ENCODE peak calls at places on chromosomes 2 and 18, in eight cellular contexts. One of them, this sample, is unnamed.

GRCh38 chr18:27746241-27746640 is 430.7 kb downstream of the CDH2 start:
- DNase-seq in tibial artery: no peak
- DNase-seq in astrocyte of the spinal cord: no peak
- DNase-seq in prostate gland: no peak
- DNase-seq in HL-60: no peak
- DNase-seq in uterus: no peak
- DNase-seq in lower leg skin: no peak
- DNase-seq in OCI-LY7: no peak
- DNase-seq in this sample: no peak

GRCh38 chr2:189143930-189144329 is 35.6 kb downstream of the COL5A2 start:
- DNase-seq in astrocyte of the spinal cord: peak
- DNase-seq in tibial artery: no peak
- DNase-seq in HL-60: no peak
- DNase-seq in uterus: no peak
- DNase-seq in lower leg skin: peak
- DNase-seq in prostate gland: no peak
- DNase-seq in OCI-LY7: no peak
- DNase-seq in this sample: no peak

GRCh38 chr2:176126929-176127768 is 2.4 kb upstream of the HOXD8 start:
- DNase-seq in astrocyte of the spinal cord: peak
- DNase-seq in HL-60: no peak
- DNase-seq in OCI-LY7: peak
- DNase-seq in tibial artery: no peak
- DNase-seq in uterus: peak
- DNase-seq in prostate gland: peak
- DNase-seq in lower leg skin: peak
- DNase-seq in this sample: peak

GRCh38 chr2:9741110-9741509 is 102.2 kb upstream of the TAF1B start:
- DNase-seq in uterus: no peak
- DNase-seq in prostate gland: no peak
- DNase-seq in HL-60: no peak
- DNase-seq in tibial artery: no peak
- DNase-seq in lower leg skin: no peak
- DNase-seq in astrocyte of the spinal cord: no peak
- DNase-seq in OCI-LY7: no peak
- DNase-seq in this sample: no peak

GRCh38 chr18:65788373-65788772 is 37.6 kb downstream of the CDH7 start:
- DNase-seq in astrocyte of the spinal cord: no peak
- DNase-seq in prostate gland: no peak
- DNase-seq in OCI-LY7: no peak
- DNase-seq in uterus: no peak
- DNase-seq in tibial artery: no peak
- DNase-seq in HL-60: no peak
- DNase-seq in lower leg skin: no peak
- DNase-seq in this sample: no peak

GRCh38 chr2:217899231-217900009 is 103.4 kb downstream of the TNS1 start:
- DNase-seq in lower leg skin: peak
- DNase-seq in prostate gland: peak
- DNase-seq in OCI-LY7: peak
- DNase-seq in HL-60: peak
- DNase-seq in tibial artery: peak
- DNase-seq in astrocyte of the spinal cord: peak
- DNase-seq in uterus: peak
- DNase-seq in this sample: peak

GRCh38 chr2:227370791-227371312 is 8.3 kb downstream of the TM4SF20 start:
- DNase-seq in prostate gland: no peak
- DNase-seq in HL-60: peak
- DNase-seq in uterus: no peak
- DNase-seq in OCI-LY7: no peak
- DNase-seq in lower leg skin: peak
- DNase-seq in tibial artery: no peak
- DNase-seq in astrocyte of the spinal cord: peak
- DNase-seq in this sample: peak

GRCh38 chr2:232435805-232436204 is 20.1 kb upstream of the ALPI start:
- DNase-seq in astrocyte of the spinal cord: no peak
- DNase-seq in lower leg skin: no peak
- DNase-seq in uterus: no peak
- DNase-seq in prostate gland: no peak
- DNase-seq in HL-60: no peak
- DNase-seq in tibial artery: peak
- DNase-seq in OCI-LY7: no peak
- DNase-seq in this sample: no peak

GRCh38 chr2:78476619-78477229 is 548.8 kb upstream of the REG3G start:
- DNase-seq in uterus: no peak
- DNase-seq in OCI-LY7: no peak
- DNase-seq in astrocyte of the spinal cord: no peak
- DNase-seq in prostate gland: no peak
- DNase-seq in tibial artery: no peak
- DNase-seq in HL-60: no peak
- DNase-seq in lower leg skin: no peak
- DNase-seq in this sample: no peak

GRCh38 chr2:86417961-86418360 is 23.2 kb upstream of the KDM3A start:
- DNase-seq in OCI-LY7: no peak
- DNase-seq in HL-60: no peak
- DNase-seq in prostate gland: no peak
- DNase-seq in uterus: no peak
- DNase-seq in lower leg skin: no peak
- DNase-seq in astrocyte of the spinal cord: peak
- DNase-seq in tibial artery: no peak
- DNase-seq in this sample: no peak

GRCh38 chr18:78776706-78777105 is 202.9 kb upstream of the SALL3 start:
- DNase-seq in OCI-LY7: no peak
- DNase-seq in prostate gland: peak
- DNase-seq in tibial artery: no peak
- DNase-seq in lower leg skin: no peak
- DNase-seq in astrocyte of the spinal cord: no peak
- DNase-seq in uterus: no peak
- DNase-seq in HL-60: no peak
- DNase-seq in this sample: peak

GRCh38 chr2:176114930-176115625 is 1.5 kb upstream of the HOXD10 start:
- DNase-seq in HL-60: no peak
- DNase-seq in prostate gland: no peak
- DNase-seq in uterus: no peak
- DNase-seq in OCI-LY7: no peak
- DNase-seq in tibial artery: no peak
- DNase-seq in lower leg skin: no peak
- DNase-seq in astrocyte of the spinal cord: no peak
- DNase-seq in this sample: no peak

GRCh38 chr18:57190026-57190425 is 43.1 kb downstream of the BOD1L2 start:
- DNase-seq in OCI-LY7: no peak
- DNase-seq in uterus: no peak
- DNase-seq in prostate gland: no peak
- DNase-seq in lower leg skin: no peak
- DNase-seq in tibial artery: no peak
- DNase-seq in astrocyte of the spinal cord: no peak
- DNase-seq in HL-60: no peak
- DNase-seq in this sample: no peak

GRCh38 chr18:70228546-70228945 is 23.1 kb upstream of the RTTN start:
- DNase-seq in prostate gland: no peak
- DNase-seq in tibial artery: no peak
- DNase-seq in lower leg skin: no peak
- DNase-seq in HL-60: peak
- DNase-seq in uterus: no peak
- DNase-seq in astrocyte of the spinal cord: no peak
- DNase-seq in OCI-LY7: no peak
- DNase-seq in this sample: no peak

GRCh38 chr18:77178559-77178958 is 46.0 kb upstream of the MBP start:
- DNase-seq in astrocyte of the spinal cord: no peak
- DNase-seq in HL-60: no peak
- DNase-seq in uterus: no peak
- DNase-seq in lower leg skin: peak
- DNase-seq in prostate gland: no peak
- DNase-seq in OCI-LY7: no peak
- DNase-seq in tibial artery: no peak
- DNase-seq in this sample: no peak

DNA sequence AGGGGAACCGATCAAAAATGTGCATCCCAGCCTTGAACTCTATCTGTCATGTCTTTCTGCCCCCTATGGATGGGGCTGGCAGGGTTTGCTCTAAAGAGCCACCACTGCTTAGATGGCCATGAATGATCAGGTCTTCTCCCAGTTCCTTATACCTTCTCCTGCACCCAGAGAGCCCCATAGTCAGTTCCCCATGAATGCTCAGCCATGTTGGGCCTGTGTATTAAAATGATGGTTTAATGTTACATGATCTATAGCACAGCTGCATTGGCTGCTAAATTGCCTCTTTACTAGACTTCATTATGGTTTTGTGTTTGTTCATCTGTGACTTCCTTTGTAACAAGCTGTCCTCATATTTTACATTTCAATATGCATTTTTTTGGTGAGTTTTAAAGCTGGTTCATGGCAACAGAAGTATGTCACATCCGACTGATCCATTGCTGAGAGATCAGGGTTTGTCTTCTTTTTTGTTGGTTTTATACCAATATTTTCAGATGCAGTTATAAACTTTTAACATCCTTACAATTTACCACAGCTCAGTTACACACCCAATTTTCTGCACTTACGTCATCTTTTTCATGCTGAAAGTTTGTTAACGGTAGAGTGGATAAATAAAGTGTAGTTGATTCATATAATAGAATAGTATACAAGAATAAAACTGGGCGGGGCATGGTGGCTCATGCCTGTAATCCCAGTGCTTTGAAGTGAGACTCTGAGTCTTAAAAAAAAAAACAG is 56.4 kb upstream of the SMAD2 start:
- DNase-seq in lower leg skin: no peak
- DNase-seq in astrocyte of the spinal cord: no peak
- DNase-seq in uterus: no peak
- DNase-seq in HL-60: peak
- DNase-seq in OCI-LY7: no peak
- DNase-seq in prostate gland: no peak
- DNase-seq in tibial artery: no peak
- DNase-seq in this sample: no peak
- TF ChIP-seq CTCF in lower leg skin: no peak
- TF ChIP-seq CTCF in astrocyte of the spinal cord: no peak
- TF ChIP-seq CTCF in uterus: no peak
- TF ChIP-seq CTCF in HL-60: no peak
- TF ChIP-seq CTCF in OCI-LY7: no peak
- TF ChIP-seq CTCF in prostate gland: no peak
- TF ChIP-seq CTCF in tibial artery: no peak
- TF ChIP-seq CTCF in this sample: no peak

DNA sequence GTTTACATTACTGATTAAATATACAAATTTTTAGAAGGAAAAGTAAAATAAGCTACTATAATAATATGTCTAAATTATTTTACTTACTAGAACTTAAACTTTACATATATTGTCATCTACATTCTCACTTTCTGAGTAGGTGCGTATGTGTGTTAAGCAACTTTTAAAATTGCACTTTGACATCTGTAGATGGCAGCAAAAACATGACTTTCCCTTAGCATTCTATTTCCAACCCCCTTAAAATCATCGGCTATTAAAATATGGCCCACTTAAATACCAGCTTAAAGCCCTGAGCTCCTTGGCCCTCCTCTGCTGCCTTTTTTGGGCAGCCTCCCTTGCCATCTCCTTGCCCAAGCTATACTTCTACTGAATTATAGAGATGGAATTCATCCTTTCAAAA is 78.0 kb downstream of the UPP2 start:
- DNase-seq in astrocyte of the spinal cord: peak
- DNase-seq in uterus: no peak
- DNase-seq in prostate gland: no peak
- DNase-seq in tibial artery: no peak
- DNase-seq in OCI-LY7: peak
- DNase-seq in HL-60: peak
- DNase-seq in lower leg skin: no peak
- DNase-seq in this sample: no peak
- TF ChIP-seq CTCF in astrocyte of the spinal cord: peak
- TF ChIP-seq CTCF in uterus: no peak
- TF ChIP-seq CTCF in prostate gland: no peak
- TF ChIP-seq CTCF in tibial artery: no peak
- TF ChIP-seq CTCF in OCI-LY7: peak
- TF ChIP-seq CTCF in HL-60: no peak
- TF ChIP-seq CTCF in lower leg skin: no peak
- TF ChIP-seq CTCF in this sample: no peak

GRCh38 chr2:17086990-17087389 is 421.4 kb upstream of the CYRIA start:
- DNase-seq in OCI-LY7: no peak
- DNase-seq in tibial artery: no peak
- DNase-seq in uterus: no peak
- DNase-seq in prostate gland: no peak
- DNase-seq in astrocyte of the spinal cord: no peak
- DNase-seq in lower leg skin: no peak
- DNase-seq in HL-60: no peak
- DNase-seq in this sample: no peak
- TF ChIP-seq CTCF in OCI-LY7: no peak
- TF ChIP-seq CTCF in tibial artery: no peak
- TF ChIP-seq CTCF in uterus: no peak
- TF ChIP-seq CTCF in prostate gland: no peak
- TF ChIP-seq CTCF in astrocyte of the spinal cord: no peak
- TF ChIP-seq CTCF in lower leg skin: no peak
- TF ChIP-seq CTCF in HL-60: no peak
- TF ChIP-seq CTCF in this sample: no peak

GRCh38 chr2:239979243-239980023 is 45.7 kb downstream of the NDUFA10 start:
- DNase-seq in prostate gland: no peak
- DNase-seq in lower leg skin: no peak
- DNase-seq in tibial artery: no peak
- DNase-seq in uterus: no peak
- DNase-seq in astrocyte of the spinal cord: peak
- DNase-seq in OCI-LY7: no peak
- DNase-seq in HL-60: no peak
- DNase-seq in this sample: no peak
- TF ChIP-seq CTCF in prostate gland: no peak
- TF ChIP-seq CTCF in lower leg skin: no peak
- TF ChIP-seq CTCF in tibial artery: no peak
- TF ChIP-seq CTCF in uterus: peak
- TF ChIP-seq CTCF in astrocyte of the spinal cord: peak
- TF ChIP-seq CTCF in OCI-LY7: peak
- TF ChIP-seq CTCF in HL-60: no peak
- TF ChIP-seq CTCF in this sample: peak

GRCh38 chr18:32036506-32037210 is 18.0 kb downstream of the RNF125 start:
- DNase-seq in HL-60: no peak
- DNase-seq in uterus: no peak
- DNase-seq in OCI-LY7: no peak
- DNase-seq in prostate gland: no peak
- DNase-seq in lower leg skin: no peak
- DNase-seq in astrocyte of the spinal cord: no peak
- DNase-seq in tibial artery: no peak
- DNase-seq in this sample: no peak
- TF ChIP-seq CTCF in HL-60: no peak
- TF ChIP-seq CTCF in uterus: no peak
- TF ChIP-seq CTCF in OCI-LY7: no peak
- TF ChIP-seq CTCF in prostate gland: no peak
- TF ChIP-seq CTCF in lower leg skin: no peak
- TF ChIP-seq CTCF in astrocyte of the spinal cord: no peak
- TF ChIP-seq CTCF in tibial artery: no peak
- TF ChIP-seq CTCF in this sample: no peak

This sample was measured in ascending aorta.